ENCODE peak calls at places on chromosomes 5 and 9, in nine cellular contexts. N, U, I, Y, F, S, T, M and V are unnamed samples.

GRCh38 chr5:158840193-158840592 is 259.5 kb downstream of the EBF1 start:
- DNase-seq in S (no peak), U (no peak), N (no peak), Y (no peak), M (no peak), I (no peak), T (no peak), F (no peak), V (no peak)

GRCh38 chr9:122827759-122828090 is 663 bp downstream of the PDCL start:
- DNase-seq in T (no peak), N (no peak), F (no peak), S (no peak), M (no peak), I (no peak), U (peak), Y (no peak), V (peak)

GRCh38 chr5:172102913-172103629 is 85.0 kb downstream of the STK10 start:
- DNase-seq in S (no peak), M (peak), U (no peak), Y (peak), F (no peak), T (peak), N (peak), I (no peak), V (peak)

GRCh38 chr9:93261281-93261680 is 77.3 kb downstream of the WNK2 start:
- DNase-seq in I (peak), F (no peak), N (peak), S (no peak), T (peak), M (no peak), Y (no peak), U (peak), V (no peak)

GRCh38 chr9:89837911-89838310 is 233.1 kb downstream of the GADD45G start:
- DNase-seq in S (no peak), N (no peak), U (no peak), M (no peak), Y (no peak), F (no peak), I (no peak), T (no peak), V (no peak)

GRCh38 chr5:172564883-172565282 is 76.2 kb upstream of the NEURL1B start:
- DNase-seq in S (no peak), N (no peak), F (no peak), U (no peak), T (no peak), Y (no peak), M (no peak), I (no peak), V (no peak)

GRCh38 chr5:143316844-143317631 is 86.4 kb downstream of the NR3C1 start:
- DNase-seq in U (no peak), M (no peak), N (no peak), T (no peak), F (no peak), Y (no peak), S (no peak), I (no peak), V (peak)

GRCh38 chr5:14082973-14083372 is 60.2 kb upstream of the TRIO start:
- DNase-seq in N (no peak), T (no peak), M (no peak), F (no peak), S (no peak), I (no peak), Y (no peak), U (no peak), V (no peak)

GRCh38 chr9:1429328-1429727 is 379.2 kb downstream of the DMRT2 start:
- DNase-seq in I (no peak), U (no peak), S (no peak), N (no peak), M (no peak), Y (no peak), T (no peak), F (peak), V (peak)

GRCh38 chr9:93207860-93208734 is 24.2 kb downstream of the WNK2 start:
- DNase-seq in T (peak), I (no peak), S (no peak), F (no peak), U (no peak), Y (no peak), N (peak), M (no peak), V (no peak)

DNA sequence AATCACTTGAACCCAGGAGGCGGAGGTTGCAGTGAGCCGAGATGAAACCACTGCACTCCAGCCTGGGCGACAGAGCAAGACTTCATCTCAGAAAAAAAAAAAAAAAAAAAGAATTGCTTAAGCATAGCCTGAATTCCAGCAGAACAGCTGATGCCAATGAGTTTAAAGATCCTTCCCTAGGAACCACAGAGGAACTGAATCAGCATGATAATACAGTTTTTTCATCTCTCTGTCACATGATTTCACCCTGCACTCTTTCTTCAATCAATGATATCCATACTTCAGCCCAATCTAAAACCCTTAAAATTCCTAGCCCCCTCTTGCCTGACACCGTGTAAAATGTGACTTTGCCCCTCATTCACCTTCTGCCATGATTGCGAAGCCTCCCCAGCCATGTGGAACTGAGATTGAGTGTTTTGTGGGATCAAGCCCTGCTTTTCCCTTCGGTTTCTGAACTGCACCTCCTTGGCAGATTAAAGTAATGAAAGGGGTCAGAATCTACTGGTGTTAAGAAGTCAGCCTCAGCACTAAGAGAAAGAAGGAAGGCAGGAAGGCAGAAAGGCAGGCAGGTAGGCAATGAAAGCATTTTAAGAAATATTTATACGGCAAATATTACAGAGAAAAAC is 20.9 kb upstream of the DMXL1 start:
- DNase-seq in M (no peak), F (no peak), I (no peak), S (no peak), U (no peak), Y (no peak), T (no peak), N (no peak), V (peak)
- TF ChIP-seq CTCF in M (no peak), F (no peak), I (no peak), S (no peak), U (no peak), Y (no peak), T (no peak), N (no peak), V (no peak)

GRCh38 chr9:127698985-127699670 is 7.7 kb upstream of the CFAP157 start:
- DNase-seq in I (peak), N (peak), M (peak), U (peak), S (no peak), F (peak), Y (peak), T (peak), V (peak)
- TF ChIP-seq CTCF in I (no peak), N (peak), M (no peak), U (no peak), S (no peak), F (no peak), Y (no peak), T (peak), V (peak)

DNA sequence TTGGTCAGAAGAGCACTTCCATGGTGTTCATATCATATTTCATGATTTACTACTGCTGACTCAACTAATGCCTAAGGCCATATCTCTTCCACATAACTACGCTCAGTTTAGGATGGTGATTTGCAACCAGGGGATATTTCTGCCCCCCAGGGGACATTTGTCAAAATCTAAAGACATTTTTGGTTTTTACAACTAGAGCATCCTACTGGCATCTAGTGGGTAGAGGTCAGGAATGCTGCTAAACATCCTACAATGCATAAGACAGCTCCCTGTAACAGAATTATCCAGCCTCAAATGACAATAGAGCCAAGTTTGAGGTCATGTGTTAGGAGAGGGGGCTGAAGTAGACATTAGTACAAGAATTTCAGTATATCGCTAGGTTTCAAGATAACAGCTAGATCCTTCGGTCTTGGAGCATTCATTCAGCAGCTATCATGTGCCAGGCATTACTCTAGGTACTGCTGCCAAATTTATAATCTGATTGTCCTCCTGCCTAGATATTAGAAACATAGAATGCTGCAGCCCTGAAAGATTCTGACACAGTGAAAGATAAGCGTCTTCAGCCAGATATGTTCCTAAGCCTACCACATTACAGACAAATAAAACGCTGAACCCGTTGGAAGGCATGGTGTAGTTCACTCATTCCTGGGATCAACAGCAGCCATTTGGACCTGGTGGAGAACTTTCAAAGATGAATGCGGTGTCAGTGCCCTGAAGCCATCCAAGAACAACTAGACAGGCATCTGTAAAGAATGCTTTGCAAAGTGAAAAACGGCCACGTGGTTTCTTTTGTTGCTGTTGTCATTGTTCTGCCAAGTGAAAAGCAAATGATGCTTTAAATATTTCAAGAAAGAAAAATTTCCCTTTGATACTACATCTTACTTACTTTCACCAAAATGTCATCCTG is 55.5 kb upstream of the FST start:
- DNase-seq in N (no peak), S (no peak), U (no peak), T (no peak), F (no peak), I (no peak), Y (no peak), M (no peak), V (no peak)
- TF ChIP-seq CTCF in N (no peak), S (no peak), U (no peak), T (no peak), F (no peak), I (no peak), Y (no peak), M (no peak), V (no peak)

GRCh38 chr9:75299324-75299723 is 211.0 kb downstream of the OSTF1 start:
- DNase-seq in S (no peak), I (no peak), F (no peak), U (peak), N (no peak), T (no peak), M (no peak), Y (no peak), V (peak)
- TF ChIP-seq CTCF in S (no peak), I (no peak), F (no peak), U (peak), N (no peak), T (no peak), M (no peak), Y (no peak), V (no peak)

GRCh38 chr9:87603854-87604490 is 106.3 kb downstream of the DAPK1 start:
- DNase-seq in S (no peak), U (no peak), T (no peak), N (no peak), M (no peak), Y (no peak), F (no peak), I (no peak), V (no peak)
- TF ChIP-seq CTCF in S (no peak), U (no peak), T (no peak), N (no peak), M (no peak), Y (no peak), F (no peak), I (no peak), V (no peak)

GRCh38 chr5:140041099-140041491 is 2.0 kb downstream of the NRG2 start:
- DNase-seq in F (no peak), N (no peak), M (no peak), T (no peak), I (no peak), S (no peak), Y (no peak), U (no peak), V (no peak)

GRCh38 chr5:140044041-140044440 is 942 bp upstream of the NRG2 start:
- DNase-seq in M (no peak), I (no peak), N (no peak), Y (no peak), S (no peak), F (no peak), T (no peak), U (no peak), V (no peak)

GRCh38 chr5:140041492-140042421 is 1.3 kb downstream of the NRG2 start:
- DNase-seq in M (peak), T (peak), Y (peak), N (peak), I (peak), F (peak), U (no peak), S (no peak), V (peak)

GRCh38 chr5:140042551-140043507 is at the start of gene NRG2:
- DNase-seq in F (peak), T (peak), I (peak), S (peak), N (peak), M (peak), Y (peak), U (peak), V (peak)

GRCh38 chr5:140043508-140043872 is 391 bp upstream of the NRG2 start:
- DNase-seq in T (no peak), N (no peak), F (peak), I (peak), S (no peak), Y (peak), M (no peak), U (no peak), V (no peak)
- TF ChIP-seq CTCF in T (no peak), N (no peak), F (no peak), I (no peak), S (no peak), Y (no peak), M (no peak), U (peak), V (peak)

GRCh38 chr9:118148990-118149389 is 444.8 kb downstream of the TLR4 start:
- DNase-seq in I (no peak), U (no peak), S (no peak), Y (no peak), N (no peak), M (no peak), F (no peak), T (no peak), V (no peak)
- TF ChIP-seq CTCF in I (no peak), U (no peak), S (no peak), Y (no peak), N (no peak), M (no peak), F (no peak), T (no peak), V (no peak)